ENCODE peak calls at places on chromosomes 6 and 20, in nine cellular contexts. G is caudate nucleus; K is brain pericyte; V is DMS 273 treated with DMSO at 0.1 percent for 48 hours; R is heart left ventricle; P is IMR-90; E is activated CD8-positive, alpha-beta memory T cell treated with anti-CD3 and anti-CD28 coated beads, Interleukin-2, amount 50 U/mL, for 4 hours; M is Daoy; W is stimulated activated CD8-positive, alpha-beta memory T cell treated with anti-CD3 and anti-CD28 coated beads, Interleukin-7, amount 100 ng/mL, for 4 hours. N is an unnamed sample.

GRCh38 chr6:105787747-105788146 is 298.4 kb upstream of the PRDM1 start:
- DNase-seq in M (no peak), K (no peak), R (no peak), V (no peak), E (no peak), G (no peak), W (no peak), P (no peak), N (no peak)

GRCh38 chr6:98574991-98575390 is 259.4 kb upstream of the POU3F2 start:
- DNase-seq in P (no peak), K (no peak), E (no peak), V (no peak), G (peak), M (no peak), R (peak), W (no peak), N (no peak)

GRCh38 chr20:684676-685319 is 9.2 kb upstream of the SCRT2 start:
- DNase-seq in P (no peak), E (no peak), V (no peak), W (no peak), G (no peak), K (no peak), M (no peak), R (no peak), N (no peak)

GRCh38 chr20:37345339-37346231 is at the start of gene SRC:
- DNase-seq in R (peak), M (peak), K (no peak), W (peak), E (peak), G (peak), V (peak), P (peak), N (peak)

GRCh38 chr20:38838326-38838725 is 32.8 kb downstream of the PPP1R16B start:
- DNase-seq in R (no peak), V (no peak), G (peak), M (no peak), P (no peak), K (no peak), E (no peak), W (no peak), N (no peak)

GRCh38 chr6:48747040-48747439 is 636.0 kb upstream of the PTCHD4 start:
- DNase-seq in W (no peak), G (no peak), P (peak), V (no peak), R (no peak), M (no peak), K (no peak), E (no peak), N (no peak)

GRCh38 chr6:36402481-36402880 is 15.0 kb upstream of the ETV7 start:
- DNase-seq in R (no peak), M (no peak), W (no peak), E (no peak), K (no peak), V (no peak), P (peak), G (no peak), N (no peak)

GRCh38 chr6:53309897-53310291 is 38.9 kb downstream of the ELOVL5 start:
- DNase-seq in G (no peak), E (no peak), P (no peak), W (no peak), V (no peak), R (no peak), K (no peak), M (no peak), N (no peak)

GRCh38 chr6:255418-256090 is 36.7 kb upstream of the DUSP22 start:
- DNase-seq in M (no peak), E (no peak), R (no peak), V (no peak), G (no peak), W (no peak), P (no peak), K (no peak), N (peak)

GRCh38 chr6:17885889-17886576 is 101.4 kb downstream of the KIF13A start:
- DNase-seq in R (no peak), P (peak), V (no peak), M (no peak), K (no peak), E (no peak), G (no peak), W (no peak), N (no peak)